ENCODE peak calls at places on chromosomes 11 and 22, in nine cellular contexts. One of them, this sample, is unnamed. For H3K27me3 and H3K4me1, the result is how much of the 10 kb centered on the place peaks cover.

GRCh38 chr11:103327721-103328120 is 218.5 kb downstream of the DYNC2H1 start:
- DNase-seq in GM23338: no peak
- DNase-seq in mesendoderm: peak
- DNase-seq in thoracic aorta: no peak
- DNase-seq in ascending aorta: no peak
- DNase-seq in Peyer's patch: no peak
- DNase-seq in IMR-90: peak
- DNase-seq in PC-3: no peak
- DNase-seq in cardiac muscle cell: no peak
- DNase-seq in this sample: no peak

GRCh38 chr11:19393941-19394340 is 153.2 kb upstream of the E2F8 start:
- DNase-seq in mesendoderm: peak
- DNase-seq in PC-3: no peak
- DNase-seq in IMR-90: peak
- DNase-seq in Peyer's patch: no peak
- DNase-seq in ascending aorta: no peak
- DNase-seq in cardiac muscle cell: no peak
- DNase-seq in GM23338: no peak
- DNase-seq in thoracic aorta: no peak
- DNase-seq in this sample: no peak

GRCh38 chr22:27720860-27721259 is 80.7 kb downstream of the MN1 start:
- DNase-seq in Peyer's patch: no peak
- DNase-seq in ascending aorta: no peak
- DNase-seq in GM23338: no peak
- DNase-seq in thoracic aorta: no peak
- DNase-seq in PC-3: no peak
- DNase-seq in mesendoderm: no peak
- DNase-seq in IMR-90: no peak
- DNase-seq in cardiac muscle cell: no peak
- DNase-seq in this sample: peak

GRCh38 chr11:112723676-112724075 is 237.5 kb upstream of the NCAM1 start:
- DNase-seq in ascending aorta: no peak
- DNase-seq in mesendoderm: no peak
- DNase-seq in Peyer's patch: no peak
- DNase-seq in IMR-90: no peak
- DNase-seq in cardiac muscle cell: no peak
- DNase-seq in GM23338: no peak
- DNase-seq in PC-3: no peak
- DNase-seq in thoracic aorta: no peak
- DNase-seq in this sample: no peak

GRCh38 chr11:65437436-65438227 is 15.0 kb downstream of the NEAT1 start:
- DNase-seq in ascending aorta: no peak
- DNase-seq in IMR-90: peak
- DNase-seq in PC-3: no peak
- DNase-seq in cardiac muscle cell: no peak
- DNase-seq in thoracic aorta: no peak
- DNase-seq in GM23338: no peak
- DNase-seq in Peyer's patch: no peak
- DNase-seq in mesendoderm: no peak
- DNase-seq in this sample: peak

GRCh38 chr11:44268073-44268806 is 41.7 kb downstream of the ALX4 start:
- DNase-seq in mesendoderm: no peak
- DNase-seq in IMR-90: no peak
- DNase-seq in PC-3: no peak
- DNase-seq in thoracic aorta: no peak
- DNase-seq in Peyer's patch: no peak
- DNase-seq in cardiac muscle cell: no peak
- DNase-seq in GM23338: no peak
- DNase-seq in ascending aorta: no peak
- DNase-seq in this sample: no peak

GRCh38 chr11:13357232-13357631 is 79.6 kb downstream of the BMAL1 start:
- DNase-seq in ascending aorta: no peak
- DNase-seq in thoracic aorta: no peak
- DNase-seq in cardiac muscle cell: no peak
- DNase-seq in Peyer's patch: no peak
- DNase-seq in GM23338: peak
- DNase-seq in PC-3: no peak
- DNase-seq in IMR-90: no peak
- DNase-seq in mesendoderm: no peak
- DNase-seq in this sample: no peak

GRCh38 chr11:64846998-64847666 is 2.7 kb upstream of the CDC42BPG start:
- DNase-seq in PC-3: peak
- DNase-seq in Peyer's patch: peak
- DNase-seq in GM23338: peak
- DNase-seq in cardiac muscle cell: peak
- DNase-seq in mesendoderm: peak
- DNase-seq in IMR-90: peak
- DNase-seq in thoracic aorta: peak
- DNase-seq in ascending aorta: no peak
- DNase-seq in this sample: peak

DNA sequence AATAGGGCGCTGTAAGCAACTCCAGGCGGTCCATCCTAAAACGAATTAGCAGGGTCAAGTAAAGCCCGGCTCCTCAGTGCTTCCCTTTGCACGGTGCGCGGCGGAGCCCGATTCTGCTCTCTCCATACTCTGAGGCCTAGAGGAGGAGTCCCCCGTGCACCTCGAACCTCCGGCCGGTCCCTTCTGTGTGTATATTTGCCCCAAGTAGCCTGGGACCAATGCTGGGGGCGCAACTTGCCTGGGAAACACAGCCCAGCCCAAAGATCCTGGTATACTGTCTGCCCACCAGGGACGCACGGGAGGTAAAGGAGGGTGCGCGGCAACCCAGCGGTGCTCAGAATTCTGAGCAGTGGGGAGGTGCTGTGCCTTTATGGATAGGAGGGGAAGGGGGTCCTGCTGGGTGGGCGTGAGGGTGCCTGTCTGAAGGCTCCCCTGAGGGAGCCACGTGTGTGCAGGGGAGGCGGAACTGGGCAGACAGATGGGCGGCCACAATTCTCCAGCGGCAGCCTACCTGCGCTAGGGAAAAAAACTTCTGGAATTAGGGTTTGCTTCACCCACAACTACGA is 4.8 kb upstream of the TBX1 start:
- DNase-seq in ascending aorta: no peak
- DNase-seq in cardiac muscle cell: no peak
- DNase-seq in GM23338: peak
- DNase-seq in IMR-90: no peak
- DNase-seq in mesendoderm: no peak
- DNase-seq in PC-3: no peak
- DNase-seq in thoracic aorta: no peak
- DNase-seq in Peyer's patch: no peak
- DNase-seq in this sample: no peak
- H3K27me3 ChIP-seq in ascending aorta: under half
- H3K27me3 ChIP-seq in cardiac muscle cell: half or more
- H3K27me3 ChIP-seq in GM23338: half or more
- H3K27me3 ChIP-seq in IMR-90: half or more
- H3K27me3 ChIP-seq in mesendoderm: half or more
- H3K27me3 ChIP-seq in PC-3: under half
- H3K27me3 ChIP-seq in thoracic aorta: under half
- H3K27me3 ChIP-seq in Peyer's patch: under half
- H3K27me3 ChIP-seq in this sample: under half

GRCh38 chr11:28231475-28231874 is 123.3 kb downstream of the METTL15 start:
- DNase-seq in cardiac muscle cell: no peak
- DNase-seq in PC-3: no peak
- DNase-seq in mesendoderm: no peak
- DNase-seq in GM23338: no peak
- DNase-seq in thoracic aorta: no peak
- DNase-seq in Peyer's patch: no peak
- DNase-seq in ascending aorta: no peak
- DNase-seq in IMR-90: peak
- DNase-seq in this sample: no peak

GRCh38 chr11:28223994-28224393 is 115.8 kb downstream of the METTL15 start:
- DNase-seq in IMR-90: no peak
- DNase-seq in ascending aorta: no peak
- DNase-seq in Peyer's patch: no peak
- DNase-seq in cardiac muscle cell: no peak
- DNase-seq in mesendoderm: no peak
- DNase-seq in GM23338: no peak
- DNase-seq in thoracic aorta: no peak
- DNase-seq in PC-3: no peak
- DNase-seq in this sample: no peak

GRCh38 chr11:28232649-28233048 is 124.5 kb downstream of the METTL15 start:
- DNase-seq in Peyer's patch: no peak
- DNase-seq in mesendoderm: no peak
- DNase-seq in IMR-90: no peak
- DNase-seq in ascending aorta: no peak
- DNase-seq in cardiac muscle cell: no peak
- DNase-seq in PC-3: no peak
- DNase-seq in GM23338: no peak
- DNase-seq in thoracic aorta: no peak
- DNase-seq in this sample: no peak

GRCh38 chr11:28227460-28227859 is 119.3 kb downstream of the METTL15 start:
- DNase-seq in Peyer's patch: no peak
- DNase-seq in mesendoderm: no peak
- DNase-seq in IMR-90: no peak
- DNase-seq in thoracic aorta: no peak
- DNase-seq in PC-3: no peak
- DNase-seq in GM23338: no peak
- DNase-seq in cardiac muscle cell: no peak
- DNase-seq in ascending aorta: no peak
- DNase-seq in this sample: no peak

DNA sequence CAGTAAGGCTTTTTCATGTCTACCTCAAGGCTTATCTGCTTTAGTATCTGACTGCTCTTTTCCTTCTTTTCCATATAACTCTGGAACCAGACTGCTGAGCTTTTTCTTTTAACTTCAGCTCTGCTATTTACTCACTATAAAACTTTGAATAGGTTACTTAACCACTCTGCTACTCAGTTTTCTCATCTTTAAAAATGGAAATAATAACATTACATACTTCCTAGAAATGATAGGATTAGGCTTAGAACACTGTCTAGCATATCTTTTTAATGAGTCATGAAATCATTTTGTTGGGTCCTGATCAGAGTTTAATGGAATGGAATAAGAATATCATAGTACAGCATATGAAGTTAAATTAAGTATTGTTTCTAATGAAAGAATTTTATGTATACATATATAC is 120.0 kb downstream of the METTL15 start:
- DNase-seq in mesendoderm: no peak
- DNase-seq in thoracic aorta: no peak
- DNase-seq in Peyer's patch: no peak
- DNase-seq in cardiac muscle cell: no peak
- DNase-seq in PC-3: peak
- DNase-seq in GM23338: no peak
- DNase-seq in IMR-90: peak
- DNase-seq in ascending aorta: no peak
- DNase-seq in this sample: no peak
- H3K27ac ChIP-seq in mesendoderm: no peak
- H3K27ac ChIP-seq in thoracic aorta: no peak
- H3K27ac ChIP-seq in Peyer's patch: no peak
- H3K27ac ChIP-seq in cardiac muscle cell: no peak
- H3K27ac ChIP-seq in PC-3: no peak
- H3K27ac ChIP-seq in GM23338: no peak
- H3K27ac ChIP-seq in IMR-90: no peak
- H3K27ac ChIP-seq in ascending aorta: peak
- H3K27ac ChIP-seq in this sample: no peak

GRCh38 chr11:58193403-58193802 is 4.5 kb downstream of the OR9Q2 start:
- DNase-seq in GM23338: no peak
- DNase-seq in thoracic aorta: no peak
- DNase-seq in PC-3: no peak
- DNase-seq in mesendoderm: no peak
- DNase-seq in IMR-90: no peak
- DNase-seq in cardiac muscle cell: no peak
- DNase-seq in Peyer's patch: no peak
- DNase-seq in ascending aorta: no peak
- DNase-seq in this sample: no peak

GRCh38 chr11:58199271-58199670 is 4.7 kb downstream of the OR1S2 start:
- DNase-seq in cardiac muscle cell: no peak
- DNase-seq in Peyer's patch: no peak
- DNase-seq in thoracic aorta: no peak
- DNase-seq in GM23338: no peak
- DNase-seq in ascending aorta: no peak
- DNase-seq in IMR-90: no peak
- DNase-seq in PC-3: peak
- DNase-seq in mesendoderm: no peak
- DNase-seq in this sample: no peak

GRCh38 chr11:58192229-58192628 is 3.4 kb downstream of the OR9Q2 start:
- DNase-seq in ascending aorta: no peak
- DNase-seq in PC-3: peak
- DNase-seq in GM23338: no peak
- DNase-seq in cardiac muscle cell: no peak
- DNase-seq in Peyer's patch: peak
- DNase-seq in mesendoderm: no peak
- DNase-seq in thoracic aorta: no peak
- DNase-seq in IMR-90: no peak
- DNase-seq in this sample: no peak

DNA sequence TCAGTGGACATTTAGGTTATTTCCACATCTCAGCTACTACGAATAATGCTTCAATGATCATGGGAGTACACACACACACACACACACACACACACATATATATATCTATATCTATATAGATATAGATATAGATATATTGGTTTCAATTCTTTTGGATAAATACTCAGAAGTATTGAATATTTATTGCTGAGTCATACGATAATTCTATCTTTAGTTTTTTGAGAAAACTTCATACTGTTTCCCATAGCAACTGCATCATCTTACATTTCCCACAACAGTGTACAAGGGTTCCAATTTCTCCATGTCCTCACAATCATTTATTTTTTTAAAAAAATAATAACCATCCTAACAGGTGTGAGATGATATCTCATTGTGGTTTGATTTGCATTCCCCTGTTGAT is 7.1 kb downstream of the OR9Q2 start:
- DNase-seq in GM23338: no peak
- DNase-seq in ascending aorta: no peak
- DNase-seq in thoracic aorta: no peak
- DNase-seq in PC-3: no peak
- DNase-seq in Peyer's patch: no peak
- DNase-seq in cardiac muscle cell: no peak
- DNase-seq in mesendoderm: no peak
- DNase-seq in IMR-90: no peak
- DNase-seq in this sample: no peak
- H3K4me1 ChIP-seq in GM23338: under half
- H3K4me1 ChIP-seq in ascending aorta: under half
- H3K4me1 ChIP-seq in thoracic aorta: under half
- H3K4me1 ChIP-seq in PC-3: under half
- H3K4me1 ChIP-seq in Peyer's patch: under half
- H3K4me1 ChIP-seq in cardiac muscle cell: under half
- H3K4me1 ChIP-seq in mesendoderm: under half
- H3K4me1 ChIP-seq in IMR-90: under half
- H3K4me1 ChIP-seq in this sample: under half

DNA sequence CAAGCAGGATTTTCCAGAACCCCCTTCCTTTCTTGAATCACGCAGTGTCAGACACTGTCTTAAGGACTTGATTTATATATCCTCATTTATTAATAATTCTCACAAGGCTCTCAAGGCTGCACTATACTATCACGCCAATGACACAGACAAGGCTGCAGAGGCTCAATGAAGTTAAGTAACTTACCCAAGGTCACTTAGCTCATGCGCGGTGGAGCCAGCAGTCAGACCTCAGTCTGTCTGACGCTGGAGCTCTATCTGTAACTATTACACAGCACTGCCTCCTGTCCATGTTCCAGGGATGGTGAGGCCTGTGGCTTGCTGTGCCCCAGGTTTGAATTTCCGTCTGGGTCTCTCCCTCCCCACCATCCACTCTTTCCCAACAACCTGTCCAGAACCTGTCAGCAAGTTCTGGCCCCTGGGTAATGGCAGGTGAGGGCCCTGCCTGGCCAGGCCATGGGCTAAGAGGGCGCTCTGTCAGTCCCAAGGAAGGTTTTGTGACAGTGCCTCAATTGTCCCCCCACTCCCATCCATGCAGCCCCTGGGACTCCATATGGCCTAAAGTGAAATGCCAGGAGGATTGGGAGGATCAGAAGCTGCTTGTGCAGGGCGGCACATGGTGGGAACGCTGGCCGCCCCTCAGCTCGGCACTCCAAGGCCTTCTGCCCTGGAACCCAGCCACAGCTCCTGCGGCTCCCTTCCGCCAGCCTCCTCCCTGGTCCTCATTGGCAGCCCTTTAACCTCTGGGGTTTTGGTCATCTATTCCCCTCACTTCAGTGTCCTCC is 8.6 kb downstream of the KCNC1 start:
- DNase-seq in ascending aorta: no peak
- DNase-seq in PC-3: no peak
- DNase-seq in cardiac muscle cell: no peak
- DNase-seq in IMR-90: no peak
- DNase-seq in thoracic aorta: no peak
- DNase-seq in mesendoderm: no peak
- DNase-seq in Peyer's patch: peak
- DNase-seq in GM23338: no peak
- DNase-seq in this sample: peak
- H3K27me3 ChIP-seq in ascending aorta: under half
- H3K27me3 ChIP-seq in PC-3: under half
- H3K27me3 ChIP-seq in cardiac muscle cell: under half
- H3K27me3 ChIP-seq in IMR-90: under half
- H3K27me3 ChIP-seq in thoracic aorta: under half
- H3K27me3 ChIP-seq in mesendoderm: under half
- H3K27me3 ChIP-seq in Peyer's patch: under half
- H3K27me3 ChIP-seq in GM23338: under half
- H3K27me3 ChIP-seq in this sample: under half